ENCODE peak calls at places on chromosomes 4 and X, in five cellular contexts. One of them, this sample, is unnamed.
A peak's percentile ranks its signal among the peaks of the same experiment; 100 is the strongest.

GRCh38 chr4:10100734-10101216 is 15.8 kb downstream of the WDR1 start:
- DNase-seq in RWPE1: no peak
- DNase-seq in foreskin fibroblast: no peak
- DNase-seq in tibial artery: peak; percentile 88
- DNase-seq in lung: no peak
- DNase-seq in this sample: no peak

GRCh38 chr4:22531638-22532037 is 15.8 kb upstream of the ADGRA3 start:
- DNase-seq in foreskin fibroblast: no peak
- DNase-seq in lung: no peak
- DNase-seq in tibial artery: no peak
- DNase-seq in RWPE1: no peak
- DNase-seq in this sample: no peak

GRCh38 chr4:105057370-105058096 is 89.1 kb upstream of the TET2 start:
- DNase-seq in RWPE1: no peak
- DNase-seq in tibial artery: no peak
- DNase-seq in lung: no peak
- DNase-seq in foreskin fibroblast: no peak
- DNase-seq in this sample: no peak

GRCh38 chr4:55838356-55838755 is 15.1 kb upstream of the EXOC1 start:
- DNase-seq in tibial artery: no peak
- DNase-seq in RWPE1: no peak
- DNase-seq in lung: no peak
- DNase-seq in foreskin fibroblast: peak; percentile 22
- DNase-seq in this sample: no peak

GRCh38 chr4:160352637-160353036 is 1249.8 kb downstream of the RAPGEF2 start:
- DNase-seq in lung: no peak
- DNase-seq in RWPE1: no peak
- DNase-seq in foreskin fibroblast: no peak
- DNase-seq in tibial artery: no peak
- DNase-seq in this sample: no peak

GRCh38 chr4:40281913-40282312 is 53.2 kb upstream of the CHRNA9 start:
- DNase-seq in lung: no peak
- DNase-seq in RWPE1: no peak
- DNase-seq in tibial artery: no peak
- DNase-seq in foreskin fibroblast: no peak
- DNase-seq in this sample: no peak

GRCh38 chr4:71497078-71497477 is 158.3 kb downstream of the SLC4A4 start:
- DNase-seq in foreskin fibroblast: no peak
- DNase-seq in RWPE1: no peak
- DNase-seq in tibial artery: no peak
- DNase-seq in lung: no peak
- DNase-seq in this sample: no peak

GRCh38 chr4:165974647-165975335 is 101.8 kb downstream of the TLL1 start:
- DNase-seq in foreskin fibroblast: no peak
- DNase-seq in lung: no peak
- DNase-seq in RWPE1: no peak
- DNase-seq in tibial artery: no peak
- DNase-seq in this sample: no peak

GRCh38 chrX:133265331-133265730 is 47.2 kb upstream of the TFDP3 start:
- DNase-seq in RWPE1: no peak
- DNase-seq in foreskin fibroblast: no peak
- DNase-seq in tibial artery: no peak
- DNase-seq in lung: no peak
- DNase-seq in this sample: no peak

GRCh38 chr4:101419324-101420135 is 72.2 kb upstream of the PPP3CA start:
- DNase-seq in RWPE1: no peak
- DNase-seq in lung: no peak
- DNase-seq in foreskin fibroblast: peak; percentile 41
- DNase-seq in tibial artery: no peak
- DNase-seq in this sample: no peak

GRCh38 chr4:83212041-83212851 is 72.4 kb downstream of the COQ2 start:
- DNase-seq in lung: no peak
- DNase-seq in tibial artery: no peak
- DNase-seq in foreskin fibroblast: no peak
- DNase-seq in RWPE1: peak; percentile 49
- DNase-seq in this sample: no peak

GRCh38 chrX:371907-372306 is 14.8 kb downstream of the PPP2R3B start:
- DNase-seq in lung: no peak
- DNase-seq in foreskin fibroblast: no peak
- DNase-seq in tibial artery: no peak
- DNase-seq in RWPE1: no peak
- DNase-seq in this sample: no peak

GRCh38 chr4:94892051-94892450 is 134.3 kb downstream of the BMPR1B start:
- DNase-seq in lung: no peak
- DNase-seq in RWPE1: peak; percentile 7
- DNase-seq in tibial artery: no peak
- DNase-seq in foreskin fibroblast: no peak
- DNase-seq in this sample: no peak

GRCh38 chr4:74548561-74548960 is 103.6 kb downstream of the AREG start:
- DNase-seq in tibial artery: no peak
- DNase-seq in RWPE1: no peak
- DNase-seq in lung: no peak
- DNase-seq in foreskin fibroblast: no peak
- DNase-seq in this sample: no peak

GRCh38 chr4:132063829-132064228 is 1085.3 kb upstream of the PCDH10 start:
- DNase-seq in foreskin fibroblast: no peak
- DNase-seq in RWPE1: no peak
- DNase-seq in tibial artery: no peak
- DNase-seq in lung: no peak
- DNase-seq in this sample: no peak

GRCh38 chr4:145298885-145299284 is 118.5 kb upstream of the OTUD4 start:
- DNase-seq in lung: no peak
- DNase-seq in RWPE1: no peak
- DNase-seq in tibial artery: no peak
- DNase-seq in foreskin fibroblast: no peak
- DNase-seq in this sample: no peak
- TF ChIP-seq CTCF in lung: no peak
- TF ChIP-seq CTCF in RWPE1: no peak
- TF ChIP-seq CTCF in tibial artery: no peak
- TF ChIP-seq CTCF in foreskin fibroblast: no peak
- TF ChIP-seq CTCF in this sample: no peak

GRCh38 chr4:53346920-53347852 is 18.7 kb downstream of the SCFD2 start:
- DNase-seq in lung: no peak
- DNase-seq in foreskin fibroblast: peak; percentile 56
- DNase-seq in tibial artery: no peak
- DNase-seq in RWPE1: peak; percentile 51
- DNase-seq in this sample: no peak
- TF ChIP-seq CTCF in lung: no peak
- TF ChIP-seq CTCF in foreskin fibroblast: no peak
- TF ChIP-seq CTCF in tibial artery: no peak
- TF ChIP-seq CTCF in RWPE1: no peak
- TF ChIP-seq CTCF in this sample: no peak

GRCh38 chrX:95764972-95765451 is 919.6 kb upstream of the DIAPH2 start:
- DNase-seq in RWPE1: peak; percentile 2
- DNase-seq in lung: peak; percentile 30
- DNase-seq in foreskin fibroblast: no peak
- DNase-seq in tibial artery: no peak
- DNase-seq in this sample: no peak
- TF ChIP-seq CTCF in RWPE1: peak; percentile 27
- TF ChIP-seq CTCF in lung: no peak
- TF ChIP-seq CTCF in foreskin fibroblast: no peak
- TF ChIP-seq CTCF in tibial artery: peak; percentile 33
- TF ChIP-seq CTCF in this sample: peak; percentile 17

DNA sequence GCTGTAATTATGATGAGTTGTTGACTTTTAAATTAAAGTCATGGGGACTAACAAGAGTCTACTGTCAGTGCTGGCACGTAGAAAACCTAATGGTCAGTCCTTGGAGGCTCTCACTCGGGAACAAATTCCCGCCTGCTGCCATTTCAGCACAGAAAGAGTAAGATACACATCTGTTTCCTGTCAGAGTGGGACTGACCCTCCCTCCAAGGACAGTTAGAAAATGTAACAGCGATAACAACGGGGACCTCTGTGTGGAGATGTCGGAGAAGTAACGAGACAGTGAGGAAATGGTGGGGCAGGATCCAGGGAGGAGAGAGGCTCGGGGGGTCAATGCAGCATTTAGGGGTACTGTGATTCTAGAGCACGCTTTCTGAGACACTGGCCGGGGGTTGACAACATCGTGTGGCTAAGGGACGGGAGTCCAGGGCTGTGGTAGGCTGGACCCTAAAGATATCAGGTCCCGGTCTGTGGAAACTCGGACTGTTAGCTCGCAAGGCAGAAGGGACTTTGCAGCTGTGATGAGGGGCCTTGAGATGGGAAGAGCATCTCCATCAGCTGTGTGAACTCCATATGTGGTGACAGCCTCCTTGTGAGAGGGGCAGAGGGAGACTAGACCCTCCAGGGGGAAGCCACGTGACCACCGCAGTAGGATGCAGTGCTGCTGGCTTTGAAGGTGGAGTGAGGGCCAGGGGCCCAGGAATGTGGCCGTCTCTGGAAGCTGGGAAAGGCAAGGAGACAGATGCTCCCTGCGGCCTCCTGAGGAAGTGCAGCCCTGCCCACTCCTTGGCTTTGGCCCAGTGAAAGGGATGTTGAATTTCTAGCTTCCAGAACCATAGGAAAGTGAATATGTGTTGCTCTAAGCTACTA is 35.8 kb upstream of the SORCS2 start:
- DNase-seq in RWPE1: no peak
- DNase-seq in lung: no peak
- DNase-seq in tibial artery: peak; percentile 61
- DNase-seq in foreskin fibroblast: peak; percentile 26
- DNase-seq in this sample: no peak
- TF ChIP-seq CTCF in RWPE1: peak; percentile 34
- TF ChIP-seq CTCF in lung: no peak
- TF ChIP-seq CTCF in tibial artery: peak; percentile 54
- TF ChIP-seq CTCF in foreskin fibroblast: peak; percentile 59
- TF ChIP-seq CTCF in this sample: peak; percentile 43

GRCh38 chr4:78787392-78788004 is 11.3 kb downstream of the BMP2K start:
- DNase-seq in tibial artery: no peak
- DNase-seq in RWPE1: no peak
- DNase-seq in lung: no peak
- DNase-seq in foreskin fibroblast: no peak
- DNase-seq in this sample: no peak

GRCh38 chr4:78784255-78784654 is 8.1 kb downstream of the BMP2K start:
- DNase-seq in RWPE1: no peak
- DNase-seq in foreskin fibroblast: peak; percentile 83
- DNase-seq in lung: no peak
- DNase-seq in tibial artery: no peak
- DNase-seq in this sample: no peak

DNA sequence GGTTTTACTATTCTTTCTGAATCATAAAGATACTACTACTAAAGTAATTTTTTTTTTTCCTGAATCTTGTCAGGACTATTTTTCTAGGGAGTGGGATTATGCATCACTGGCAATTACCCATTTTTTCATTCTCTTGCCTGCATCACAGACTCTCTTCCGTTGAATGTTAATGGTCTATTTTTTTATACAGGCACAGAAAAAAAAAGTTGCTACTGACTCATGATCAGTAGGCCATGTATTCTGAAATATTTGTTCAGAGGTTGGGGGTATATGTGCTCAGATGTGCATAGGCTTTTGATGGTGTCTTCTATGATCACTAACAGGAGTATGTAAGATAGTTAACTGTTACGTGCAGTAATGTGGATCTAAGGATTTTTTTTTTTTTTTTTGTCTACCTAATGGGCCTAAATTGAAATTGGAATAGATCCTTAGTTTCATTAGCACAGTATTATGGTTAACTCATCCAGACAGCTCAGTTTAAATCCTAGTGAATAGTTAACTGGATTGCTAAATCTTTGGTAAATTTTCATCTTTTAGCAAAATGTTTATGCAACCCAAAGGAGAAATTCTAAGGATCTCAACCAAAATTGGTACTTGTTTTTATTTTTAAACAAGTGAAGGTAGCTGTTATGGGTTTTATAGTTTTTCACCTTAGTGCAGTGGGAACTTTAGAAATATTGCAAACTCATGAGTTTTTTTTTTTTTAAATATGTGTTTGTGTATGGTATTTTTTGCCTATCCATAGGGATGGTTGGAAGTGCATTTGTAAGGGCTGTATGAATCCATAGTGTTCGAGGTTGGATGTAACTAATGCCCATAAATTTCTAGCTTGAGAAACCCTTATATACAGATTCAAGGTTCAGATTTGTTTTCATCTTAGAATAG is 12.1 kb downstream of the BMP2K start:
- DNase-seq in lung: no peak
- DNase-seq in tibial artery: no peak
- DNase-seq in RWPE1: no peak
- DNase-seq in foreskin fibroblast: no peak
- DNase-seq in this sample: no peak
- TF ChIP-seq CTCF in lung: no peak
- TF ChIP-seq CTCF in tibial artery: no peak
- TF ChIP-seq CTCF in RWPE1: no peak
- TF ChIP-seq CTCF in foreskin fibroblast: no peak
- TF ChIP-seq CTCF in this sample: no peak

DNA sequence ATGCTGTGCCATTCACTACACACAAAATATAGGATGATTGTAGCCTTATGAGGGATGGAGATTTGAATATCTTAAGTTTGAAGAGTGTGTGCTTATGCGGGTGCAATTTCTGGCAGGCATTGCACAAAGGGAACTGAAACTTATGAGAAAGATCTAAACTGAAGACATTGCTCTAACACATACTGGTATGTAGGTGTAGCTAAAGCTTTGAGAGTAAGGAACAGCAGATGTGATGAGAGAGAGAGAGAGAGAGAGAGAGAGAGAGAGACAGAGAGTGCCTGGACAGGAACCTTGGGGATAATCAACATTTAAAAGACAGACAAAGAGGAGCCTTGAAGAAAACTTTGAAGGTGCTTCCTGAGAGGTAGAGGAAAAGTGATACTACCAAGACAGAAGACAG is 379.7 kb downstream of the SPRY1 start:
- DNase-seq in tibial artery: no peak
- DNase-seq in lung: no peak
- DNase-seq in RWPE1: no peak
- DNase-seq in foreskin fibroblast: no peak
- DNase-seq in this sample: no peak
- TF ChIP-seq CTCF in tibial artery: no peak
- TF ChIP-seq CTCF in lung: no peak
- TF ChIP-seq CTCF in RWPE1: no peak
- TF ChIP-seq CTCF in foreskin fibroblast: no peak
- TF ChIP-seq CTCF in this sample: no peak

DNA sequence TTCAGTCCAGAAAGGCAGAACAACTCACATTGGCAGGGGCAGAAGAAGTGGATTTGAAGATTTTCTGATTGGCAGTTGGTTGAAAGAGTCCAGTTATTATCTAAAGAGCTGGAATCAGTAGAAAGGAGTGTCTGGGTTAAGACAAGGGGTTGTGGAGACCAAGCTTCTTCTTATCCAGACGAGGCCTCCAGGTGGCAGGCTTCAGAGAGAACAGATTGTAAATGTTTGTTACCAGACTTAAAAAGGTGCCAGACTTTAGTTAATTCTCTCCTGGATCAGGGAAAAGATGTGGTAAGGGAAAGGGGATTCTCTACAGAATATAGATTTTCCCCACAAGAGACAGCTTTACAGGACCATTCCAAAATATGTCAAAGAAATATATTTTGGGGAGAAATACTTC is 36.7 kb upstream of the TLR3 start:
- DNase-seq in foreskin fibroblast: no peak
- DNase-seq in RWPE1: no peak
- DNase-seq in lung: no peak
- DNase-seq in tibial artery: no peak
- DNase-seq in this sample: no peak
- TF ChIP-seq CTCF in foreskin fibroblast: no peak
- TF ChIP-seq CTCF in RWPE1: no peak
- TF ChIP-seq CTCF in lung: no peak
- TF ChIP-seq CTCF in tibial artery: no peak
- TF ChIP-seq CTCF in this sample: no peak

GRCh38 chr4:176635372-176636261 is 157.1 kb downstream of the VEGFC start:
- DNase-seq in RWPE1: peak; percentile 67
- DNase-seq in foreskin fibroblast: peak; percentile 74
- DNase-seq in lung: no peak
- DNase-seq in tibial artery: no peak
- DNase-seq in this sample: no peak
- TF ChIP-seq CTCF in RWPE1: no peak
- TF ChIP-seq CTCF in foreskin fibroblast: no peak
- TF ChIP-seq CTCF in lung: no peak
- TF ChIP-seq CTCF in tibial artery: no peak
- TF ChIP-seq CTCF in this sample: no peak

This sample was measured in right atrium auricular region.